ENCODE peak calls at places on chromosomes 6 and 20, in six cellular contexts. U is mucosa of descending colon, N is fibroblast of mammary gland, V is heart left ventricle, B is left lung, I is spleen. Y is an unnamed sample.
A peak's percentile ranks its signal among the peaks of the same experiment; 100 is the strongest.

GRCh38 chr6:36938536-36938935 is 16.0 kb upstream of the PI16 start:
- DNase-seq in U (no peak), V (no peak), N (peak; percentile 84), B (no peak), I (no peak), Y (no peak)

GRCh38 chr6:12419626-12420272 is 129.6 kb downstream of the EDN1 start:
- DNase-seq in U (no peak), B (no peak), I (no peak), V (no peak), N (no peak), Y (no peak)

GRCh38 chr6:101393291-101394251 is at the start of gene GRIK2:
- DNase-seq in V (peak; percentile 58), I (no peak), N (peak; percentile 24), B (peak; percentile 77), U (peak; percentile 47), Y (no peak)

GRCh38 chr20:16111853-16112412 is 461.3 kb downstream of the KIF16B start:
- DNase-seq in N (no peak), U (no peak), I (no peak), B (no peak), V (no peak), Y (no peak)

GRCh38 chr6:96659084-96659845 is 96.3 kb downstream of the FHL5 start:
- DNase-seq in I (no peak), V (no peak), U (no peak), N (no peak), B (no peak), Y (no peak)

GRCh38 chr20:48445827-48446226 is 382.0 kb downstream of the PREX1 start:
- DNase-seq in V (no peak), U (no peak), B (no peak), I (no peak), N (no peak), Y (no peak)

GRCh38 chr6:163893609-163894189 is 479.2 kb downstream of the QKI start:
- DNase-seq in N (no peak), I (no peak), U (no peak), B (no peak), V (no peak), Y (no peak)

GRCh38 chr6:143333749-143334520 is 116.6 kb downstream of the ADAT2 start:
- DNase-seq in V (no peak), N (no peak), B (no peak), U (no peak), I (no peak), Y (no peak)

GRCh38 chr6:41441598-41442205 is 104.5 kb upstream of the FOXP4 start:
- DNase-seq in B (no peak), U (no peak), V (no peak), N (no peak), I (no peak), Y (no peak)

GRCh38 chr20:45117581-45117980 is 2.6 kb upstream of the WFDC5 start:
- DNase-seq in I (no peak), V (no peak), B (no peak), N (no peak), U (no peak), Y (no peak)

GRCh38 chr6:139708342-139709199 is 334.1 kb upstream of the CITED2 start:
- DNase-seq in V (no peak), U (no peak), I (no peak), B (no peak), N (peak; percentile 59), Y (no peak)

GRCh38 chr20:59955131-59955796 is 3.0 kb upstream of the CDH26 start:
- DNase-seq in I (no peak), N (peak; percentile 8), U (no peak), B (no peak), V (no peak), Y (no peak)

GRCh38 chr6:81669445-81669844 is 83.0 kb downstream of the TENT5A start:
- DNase-seq in I (no peak), U (no peak), V (no peak), N (no peak), B (no peak), Y (no peak)

GRCh38 chr6:10613693-10614092 is 80.7 kb downstream of the C6orf52 start:
- DNase-seq in U (no peak), B (no peak), N (no peak), V (no peak), I (no peak), Y (no peak)

GRCh38 chr6:64224819-64225218 is 589.2 kb downstream of the PHF3 start:
- DNase-seq in I (no peak), B (no peak), U (no peak), V (no peak), N (peak; percentile 95), Y (no peak)

GRCh38 chr20:35192071-35192872 is 20.4 kb downstream of the PROCR start:
- DNase-seq in U (no peak), V (no peak), B (no peak), I (no peak), N (no peak), Y (no peak)

GRCh38 chr20:32445539-32446273 is 87.6 kb downstream of the ASXL1 start:
- DNase-seq in U (no peak), V (no peak), B (no peak), I (no peak), N (no peak), Y (no peak)

GRCh38 chr6:79005497-79005896 is 72.6 kb downstream of the PHIP start:
- DNase-seq in N (no peak), I (no peak), V (no peak), U (no peak), B (no peak), Y (no peak)

GRCh38 chr6:113662688-113663333 is 194.3 kb upstream of the MARCKS start:
- DNase-seq in N (no peak), B (no peak), I (no peak), U (no peak), V (no peak), Y (no peak)

GRCh38 chr20:57779401-57780003 is 69.7 kb upstream of the PMEPA1 start:
- DNase-seq in U (no peak), B (no peak), V (no peak), N (no peak), I (peak; percentile 18), Y (no peak)

GRCh38 chr6:1832844-1833787 is 223.4 kb downstream of the FOXC1 start:
- DNase-seq in V (peak; percentile 71), N (no peak), B (no peak), U (peak; percentile 70), I (no peak), Y (no peak)

GRCh38 chr6:106377061-106377540 is 16.6 kb downstream of the CRYBG1 start:
- DNase-seq in U (no peak), N (peak; percentile 33), V (no peak), B (no peak), I (no peak), Y (no peak)

GRCh38 chr6:88984152-88984551 is 20.7 kb upstream of the RNGTT start:
- DNase-seq in U (no peak), N (no peak), I (no peak), B (no peak), V (no peak), Y (no peak)
- H3K4me3 ChIP-seq in U (no peak overlapping the region), N (no peak overlapping the region), I (no peak overlapping the region), B (no peak overlapping the region), V (no peak overlapping the region), Y (no peak overlapping the region)

DNA sequence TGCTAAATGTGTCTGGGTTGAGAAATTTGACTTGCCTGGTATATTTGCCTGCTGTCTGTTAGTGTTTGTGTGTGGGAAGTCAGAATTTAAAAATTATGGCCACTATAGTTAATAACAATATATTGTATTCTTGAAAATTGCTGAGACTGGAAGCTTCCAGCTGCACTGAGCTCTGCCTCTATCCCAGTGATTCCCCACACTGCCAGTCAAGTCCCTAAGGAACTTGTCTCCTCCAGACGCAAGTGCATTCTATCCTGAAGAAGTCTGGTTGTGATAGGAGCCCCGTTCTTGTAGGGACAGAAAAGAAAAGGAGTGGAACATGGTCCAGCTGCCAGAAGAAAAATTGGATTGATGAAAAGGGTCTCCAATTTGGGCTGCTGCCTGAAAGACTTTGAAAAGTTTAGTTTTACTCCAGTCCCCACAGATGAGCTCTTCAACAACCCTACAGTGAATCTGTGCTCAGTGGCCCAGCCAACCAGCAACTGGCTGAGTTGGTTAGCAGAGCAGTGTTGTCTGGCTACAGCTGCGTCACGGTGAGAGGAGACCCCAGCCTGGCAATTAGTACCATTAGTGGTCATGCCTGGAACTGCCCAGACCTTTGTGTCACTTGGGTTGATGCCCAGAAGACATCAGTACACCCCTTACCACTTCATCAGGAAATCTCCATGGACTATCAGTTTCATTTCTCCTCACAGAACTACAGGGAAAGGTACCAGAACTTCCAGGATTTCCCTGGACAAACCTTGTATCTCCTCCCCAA is 183.1 kb upstream of the MCHR2 start:
- DNase-seq in I (no peak), V (no peak), N (peak; percentile 30), U (no peak), B (no peak), Y (no peak)
- TF ChIP-seq CTCF in I (no peak), V (no peak), N (no peak), U (no peak), B (no peak), Y (no peak)

GRCh38 chr6:7111095-7111690 is 3.4 kb downstream of the RREB1 start:
- DNase-seq in U (no peak), V (no peak), N (no peak), B (no peak), I (no peak), Y (no peak)
- H3K4me3 ChIP-seq in U (no peak overlapping the region), V (no peak overlapping the region), N (no peak overlapping the region), B (no peak overlapping the region), I (no peak overlapping the region), Y (peak overlapping the region; percentile 96)

GRCh38 chr6:105135907-105136432 is 43.8 kb downstream of the POPDC3 start:
- DNase-seq in I (no peak), U (peak; percentile 17), B (no peak), V (no peak), N (peak; percentile 16), Y (no peak)

GRCh38 chr6:105135056-105135455 is 44.8 kb downstream of the POPDC3 start:
- DNase-seq in I (no peak), B (no peak), V (no peak), U (no peak), N (peak; percentile 43), Y (no peak)

GRCh38 chr6:105138141-105138540 is 41.7 kb downstream of the POPDC3 start:
- DNase-seq in V (no peak), I (no peak), U (no peak), B (no peak), N (no peak), Y (no peak)

GRCh38 chr6:105137388-105137787 is 42.4 kb downstream of the POPDC3 start:
- DNase-seq in N (no peak), V (peak; percentile 67), B (no peak), U (peak; percentile 32), I (no peak), Y (no peak)

DNA sequence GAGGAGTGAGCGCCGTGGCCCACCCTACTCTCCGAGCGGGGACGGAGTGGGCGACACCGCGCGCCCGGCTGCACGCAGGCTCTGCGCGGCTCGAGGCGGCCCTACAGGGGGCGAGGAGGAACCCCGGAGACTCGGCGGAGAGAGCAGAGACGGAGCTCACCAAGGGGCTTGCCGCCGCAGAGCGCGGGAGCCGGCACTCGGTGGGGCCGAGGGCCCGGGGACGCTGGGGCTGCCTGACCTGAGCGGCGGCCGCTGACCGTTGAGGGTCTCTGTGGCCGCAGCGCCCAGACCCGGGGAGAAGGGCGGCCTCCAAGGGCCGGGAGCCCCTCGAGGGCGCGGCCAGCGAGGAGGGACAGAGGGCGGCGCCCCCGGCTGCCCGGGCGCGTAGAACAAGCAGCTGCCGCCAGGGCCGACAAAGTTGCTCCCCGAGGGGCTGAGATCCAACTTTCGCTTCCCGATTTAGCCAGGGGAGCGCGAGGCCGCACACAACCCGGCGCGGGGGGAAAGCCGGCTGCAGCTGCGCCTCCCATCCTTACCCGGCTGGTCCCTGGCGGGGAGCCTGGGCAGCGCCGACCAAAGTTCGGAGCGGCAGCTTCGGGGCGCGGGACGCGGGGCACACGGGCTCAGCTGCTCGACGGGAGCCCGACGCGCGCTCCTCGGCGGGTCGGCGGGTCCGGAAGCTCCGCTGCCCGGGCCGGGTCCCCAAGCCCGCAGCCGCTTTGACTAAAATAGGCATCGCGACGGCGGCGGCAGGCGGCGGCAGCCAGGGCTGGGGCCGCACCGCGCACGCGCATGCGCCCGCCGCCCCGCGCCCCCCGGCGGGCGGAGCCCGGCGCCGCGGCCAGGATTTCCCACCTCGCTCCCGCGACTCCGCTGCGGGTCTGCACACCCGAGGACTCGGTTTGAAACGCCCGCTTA is 43.1 kb downstream of the POPDC3 start:
- DNase-seq in I (peak; percentile 79), U (peak; percentile 70), V (peak; percentile 88), N (peak; percentile 48), B (peak; percentile 84), Y (no peak)
- TF ChIP-seq CTCF in I (no peak), U (no peak), V (peak; percentile 19), N (no peak), B (peak; percentile 24), Y (no peak)